ENCODE peak calls at places on chromosomes 12 and 14, in nine cellular contexts. V, R, B, P, F, N, G, I and Q are unnamed samples.

GRCh38 chr12:93048646-93049045 is 119.6 kb upstream of the EEA1 start:
- DNase-seq in R (no peak), P (no peak), I (no peak), G (no peak), V (no peak), B (peak; percentile 65), N (no peak), F (no peak), Q (no peak)

GRCh38 chr12:48336564-48336963 is 14.2 kb downstream of the ZNF641 start:
- DNase-seq in V (no peak), F (no peak), I (no peak), R (no peak), N (no peak), P (no peak), B (no peak), G (no peak), Q (no peak)

GRCh38 chr12:43973993-43974392 is 138.1 kb downstream of the TMEM117 start:
- DNase-seq in G (no peak), B (no peak), V (no peak), N (no peak), P (no peak), R (no peak), I (no peak), F (no peak), Q (no peak)

GRCh38 chr14:34231626-34232025 is 230.4 kb downstream of the SPTSSA start:
- DNase-seq in F (no peak), G (no peak), N (no peak), R (no peak), I (no peak), V (no peak), P (no peak), B (no peak), Q (no peak)

GRCh38 chr12:82097877-82098276 is 260.3 kb downstream of the CCDC59 start:
- DNase-seq in G (no peak), P (no peak), R (no peak), B (no peak), I (no peak), F (no peak), N (no peak), V (peak; percentile 16), Q (no peak)

GRCh38 chr14:26960049-26960688 is 362.3 kb upstream of the NOVA1 start:
- DNase-seq in G (no peak), I (no peak), N (no peak), R (no peak), P (no peak), F (peak; percentile 9), V (no peak), B (no peak), Q (no peak)

GRCh38 chr14:90739318-90740077 is 76.7 kb downstream of the TTC7B start:
- DNase-seq in G (no peak), V (no peak), R (no peak), B (no peak), N (no peak), P (no peak), I (no peak), F (no peak), Q (no peak)

GRCh38 chr12:53561590-53561953 is 54.3 kb upstream of the NPFF start:
- DNase-seq in V (no peak), P (peak; percentile 63), F (no peak), I (no peak), R (no peak), G (no peak), N (no peak), B (peak; percentile 2), Q (no peak)

GRCh38 chr14:52834440-52834842 is 43.0 kb upstream of the GNPNAT1 start:
- DNase-seq in I (no peak), B (no peak), P (peak; percentile 38), N (no peak), G (no peak), V (no peak), F (no peak), R (no peak), Q (no peak)

GRCh38 chr14:90642239-90642717 is 174.0 kb downstream of the TTC7B start:
- DNase-seq in R (peak; percentile 68), V (no peak), G (no peak), N (no peak), P (no peak), I (no peak), F (no peak), B (peak; percentile 30), Q (no peak)

GRCh38 chr12:27506645-27507189 is 17.3 kb upstream of the PPFIBP1 start:
- DNase-seq in G (no peak), P (no peak), R (no peak), I (no peak), N (no peak), V (no peak), B (no peak), F (no peak), Q (no peak)

GRCh38 chr12:54596526-54596946 is 8.1 kb upstream of the PPP1R1A start:
- DNase-seq in B (peak; percentile 80), G (peak; percentile 70), R (peak; percentile 83), F (peak; percentile 56), P (peak; percentile 29), I (peak; percentile 74), N (peak; percentile 53), V (peak; percentile 82), Q (peak; percentile 25)

GRCh38 chr12:106054016-106054415 is 84.7 kb downstream of the NUAK1 start:
- DNase-seq in N (no peak), V (no peak), G (no peak), I (no peak), F (no peak), B (no peak), P (no peak), R (no peak), Q (no peak)

GRCh38 chr14:28765907-28766504 is 581 bp upstream of the FOXG1 start:
- DNase-seq in P (no peak), V (peak; percentile 57), R (peak; percentile 37), B (no peak), I (no peak), F (no peak), G (no peak), N (no peak), Q (no peak)

GRCh38 chr14:47194051-47194450 is 481.4 kb downstream of the MDGA2 start:
- DNase-seq in G (no peak), R (no peak), I (no peak), F (no peak), B (no peak), V (no peak), P (no peak), N (no peak), Q (no peak)

GRCh38 chr12:109064143-109064542 is 11.8 kb downstream of the USP30 start:
- DNase-seq in G (no peak), I (no peak), F (no peak), P (no peak), B (no peak), V (no peak), R (no peak), N (no peak), Q (no peak)

DNA sequence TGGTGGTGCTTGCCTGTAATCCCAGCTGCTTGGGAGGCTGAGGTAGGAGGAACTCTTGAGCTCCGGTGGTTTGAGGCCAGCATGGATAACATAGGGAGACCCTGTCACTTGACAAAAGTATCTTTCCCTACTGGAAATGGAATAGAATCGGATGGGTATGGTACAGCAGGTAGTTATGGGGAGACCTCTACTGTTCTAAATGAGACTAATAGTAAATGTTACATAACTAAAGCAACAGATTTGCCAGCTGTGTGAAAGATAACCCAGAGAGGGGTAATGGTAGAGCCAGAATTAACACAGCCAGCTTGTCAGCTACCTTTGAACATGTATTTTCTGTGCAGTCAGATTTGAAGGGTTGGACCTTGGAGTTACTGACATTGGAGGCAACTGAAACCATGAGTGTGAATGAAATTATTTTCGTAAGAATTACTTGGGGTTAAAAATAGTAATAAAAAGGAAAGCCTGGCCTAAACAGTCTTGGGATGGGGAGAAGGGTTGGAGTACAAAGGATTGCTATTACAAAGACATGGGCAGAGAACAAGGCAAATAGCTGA is 21.7 kb upstream of the NUP107 start:
- DNase-seq in B (no peak), F (no peak), R (no peak), G (no peak), P (no peak), I (no peak), N (no peak), V (no peak), Q (no peak)
- TF ChIP-seq CTCF in B (no peak), F (no peak), R (no peak), G (no peak), P (no peak), I (no peak), N (no peak), V (no peak), Q (no peak)

GRCh38 chr12:25937096-25937495 is 21.4 kb upstream of the RASSF8 start:
- DNase-seq in B (no peak), I (no peak), N (no peak), P (no peak), F (no peak), V (no peak), R (no peak), G (no peak), Q (no peak)
- TF ChIP-seq CTCF in B (no peak), I (no peak), N (no peak), P (no peak), F (no peak), V (no peak), R (no peak), G (no peak), Q (no peak)

DNA sequence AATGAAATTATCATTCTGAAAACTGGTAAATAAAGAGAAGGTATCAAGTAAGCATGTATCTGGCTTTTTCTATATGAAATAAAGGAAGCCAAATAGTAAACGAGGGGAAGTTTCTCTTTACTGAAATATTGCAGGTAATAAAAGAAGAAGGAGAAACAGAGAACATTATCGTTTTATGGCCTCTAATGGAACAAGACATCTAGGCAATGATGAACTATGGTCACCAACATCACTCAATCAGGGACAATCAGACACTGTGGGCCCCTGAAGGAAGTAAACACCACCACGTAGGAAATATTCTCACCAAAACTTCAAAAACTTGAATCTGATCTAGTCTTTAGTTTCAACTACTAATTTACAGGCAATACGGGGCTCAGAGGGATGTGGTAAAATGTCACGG is 15.9 kb downstream of the HEBP1 start:
- DNase-seq in P (no peak), B (no peak), V (no peak), R (no peak), N (no peak), F (no peak), G (no peak), I (no peak), Q (no peak)
- TF ChIP-seq CTCF in P (no peak), B (no peak), V (no peak), R (no peak), N (no peak), F (no peak), G (no peak), I (no peak), Q (no peak)

GRCh38 chr12:112419269-112420133 is 754 bp downstream of the PTPN11 start:
- DNase-seq in I (no peak), F (no peak), P (peak; percentile 50), V (peak; percentile 51), R (peak; percentile 79), B (peak; percentile 74), G (peak; percentile 74), N (peak; percentile 58), Q (no peak)

GRCh38 chr12:112420740-112421139 is 2.0 kb downstream of the PTPN11 start:
- DNase-seq in G (no peak), R (no peak), B (no peak), F (no peak), I (no peak), P (no peak), N (no peak), V (no peak), Q (no peak)

GRCh38 chr12:112418248-112418595 is 525 bp upstream of the PTPN11 start:
- DNase-seq in G (no peak), N (no peak), B (no peak), I (peak; percentile 24), P (no peak), R (no peak), V (no peak), F (no peak), Q (no peak)

GRCh38 chr12:112421363-112421762 is 2.6 kb downstream of the PTPN11 start:
- DNase-seq in R (no peak), I (no peak), V (no peak), G (no peak), F (no peak), B (no peak), N (no peak), P (no peak), Q (no peak)

GRCh38 chr12:112418596-112419268 is at the start of gene PTPN11:
- DNase-seq in N (peak; percentile 74), R (peak; percentile 88), P (no peak), I (peak; percentile 88), F (peak; percentile 82), V (peak; percentile 94), B (peak; percentile 95), G (peak; percentile 86), Q (peak; percentile 95)
- TF ChIP-seq CTCF in N (no peak), R (peak; percentile 32), P (peak; percentile 33), I (peak; percentile 51), F (peak; percentile 79), V (peak; percentile 47), B (peak; percentile 70), G (no peak), Q (peak; percentile 49)